ENCODE peak calls at places on chromosome 2, in six cellular contexts. N is astrocyte, X is fibroblast of the aortic adventitia, L is endothelial cell, T is GM13977, Q is dorsolateral prefrontal cortex. Y is an unnamed sample.

GRCh38 chr2:181959508-181959907 is 26.1 kb upstream of the PPP1R1C start:
- DNase-seq in N (no peak), X (no peak), L (no peak), T (no peak), Q (no peak), Y (no peak)

GRCh38 chr2:10345126-10345525 is 42.4 kb downstream of the HPCAL1 start:
- DNase-seq in N (no peak), X (no peak), L (no peak), T (no peak), Q (no peak), Y (no peak)

GRCh38 chr2:237885931-237886701 is 26.7 kb downstream of the RAMP1 start:
- DNase-seq in N (no peak), X (peak; percentile 50), L (no peak), T (no peak), Q (peak; percentile 41), Y (no peak)

GRCh38 chr2:235592430-235592829 is 98.6 kb downstream of the AGAP1 start:
- DNase-seq in N (peak; percentile 69), X (no peak), L (no peak), T (no peak), Q (no peak), Y (no peak)

GRCh38 chr2:168633200-168633599 is 169.2 kb upstream of the NOSTRIN start:
- DNase-seq in N (no peak), X (no peak), L (no peak), T (no peak), Q (no peak), Y (no peak)

GRCh38 chr2:115400940-115401339 is 958.5 kb downstream of the DPP10 start:
- DNase-seq in N (no peak), X (no peak), L (no peak), T (no peak), Q (no peak), Y (no peak)

GRCh38 chr2:85770369-85770768 is 16.6 kb downstream of the ATOH8 start:
- DNase-seq in N (peak; percentile 43), X (no peak), L (no peak), T (no peak), Q (no peak), Y (no peak)

GRCh38 chr2:196988599-196988998 is 62.1 kb upstream of the PGAP1 start:
- DNase-seq in N (no peak), X (no peak), L (no peak), T (no peak), Q (no peak), Y (no peak)

GRCh38 chr2:8597526-8598225 is 84.2 kb upstream of the ID2 start:
- DNase-seq in N (no peak), X (no peak), L (no peak), T (no peak), Q (no peak), Y (no peak)

GRCh38 chr2:69099541-69099940 is 86.6 kb downstream of the ANTXR1 start:
- DNase-seq in N (peak; percentile 44), X (peak; percentile 40), L (no peak), T (no peak), Q (no peak), Y (no peak)

GRCh38 chr2:232478571-232479340 is 8.9 kb downstream of the ECEL1 start:
- DNase-seq in N (no peak), X (no peak), L (no peak), T (no peak), Q (no peak), Y (no peak)

GRCh38 chr2:203650860-203651613 is 55.4 kb upstream of the CD28 start:
- DNase-seq in N (peak; percentile 52), X (peak; percentile 81), L (no peak), T (peak; percentile 41), Q (no peak), Y (no peak)

GRCh38 chr2:74632209-74632938 is 15.8 kb downstream of the M1AP start:
- DNase-seq in N (no peak), X (peak; percentile 12), L (no peak), T (no peak), Q (no peak), Y (no peak)

GRCh38 chr2:110126086-110126773 is 10.6 kb upstream of the MALL start:
- DNase-seq in N (peak; percentile 65), X (peak; percentile 40), L (no peak), T (no peak), Q (no peak), Y (no peak)

GRCh38 chr2:101969723-101970122 is 22.0 kb upstream of the IL1R2 start:
- DNase-seq in N (no peak), X (no peak), L (no peak), T (no peak), Q (no peak), Y (no peak)

GRCh38 chr2:169294001-169294675 is 68.2 kb downstream of the LRP2 start:
- DNase-seq in N (no peak), X (no peak), L (no peak), T (no peak), Q (no peak), Y (no peak)

GRCh38 chr2:120982598-120982997 is 246.9 kb downstream of the GLI2 start:
- DNase-seq in N (no peak), X (no peak), L (no peak), T (no peak), Q (no peak), Y (no peak)

GRCh38 chr2:62112192-62112591 is 83.7 kb upstream of the B3GNT2 start:
- DNase-seq in N (no peak), X (peak; percentile 25), L (no peak), T (no peak), Q (no peak), Y (no peak)

GRCh38 chr2:47513981-47514520 is 111.1 kb downstream of the MSH2 start:
- DNase-seq in N (no peak), X (no peak), L (no peak), T (no peak), Q (no peak), Y (no peak)

GRCh38 chr2:121326628-121327027 is 41.6 kb upstream of the TFCP2L1 start:
- DNase-seq in N (no peak), X (no peak), L (no peak), T (no peak), Q (no peak), Y (no peak)

GRCh38 chr2:214011676-214012075 is 399.2 kb upstream of the VWC2L start:
- DNase-seq in N (no peak), X (no peak), L (no peak), T (no peak), Q (no peak), Y (no peak)

GRCh38 chr2:185291035-185291647 is 447.5 kb upstream of the FSIP2 start:
- DNase-seq in N (peak; percentile 30), X (peak; percentile 59), L (peak; percentile 67), T (no peak), Q (no peak), Y (no peak)

GRCh38 chr2:166384774-166385173 is 9.0 kb upstream of the SCN9A start:
- DNase-seq in N (peak; percentile 6), X (peak; percentile 65), L (no peak), T (peak; percentile 20), Q (no peak), Y (no peak)

GRCh38 chr2:26737221-26737620 is 26.9 kb upstream of the SLC35F6 start:
- DNase-seq in N (no peak), X (no peak), L (no peak), T (no peak), Q (no peak), Y (no peak)

GRCh38 chr2:233039217-233040173 is 7.0 kb downstream of the NEU2 start:
- DNase-seq in N (no peak), X (no peak), L (no peak), T (no peak), Q (no peak), Y (no peak)

GRCh38 chr2:112031916-112032582 is 23.0 kb upstream of the TMEM87B start:
- DNase-seq in N (no peak), X (peak; percentile 25), L (no peak), T (no peak), Q (no peak), Y (no peak)

GRCh38 chr2:10159486-10160160 is 37.1 kb downstream of the RRM2 start:
- DNase-seq in N (no peak), X (no peak), L (no peak), T (no peak), Q (no peak), Y (no peak)

GRCh38 chr2:232388324-232388891 is 9.9 kb downstream of the ALPP start:
- DNase-seq in N (no peak), X (no peak), L (no peak), T (no peak), Q (no peak), Y (no peak)

GRCh38 chr2:15953143-15953630 is 12.8 kb downstream of the MYCN start:
- DNase-seq in N (no peak), X (no peak), L (no peak), T (no peak), Q (no peak), Y (no peak)

DNA sequence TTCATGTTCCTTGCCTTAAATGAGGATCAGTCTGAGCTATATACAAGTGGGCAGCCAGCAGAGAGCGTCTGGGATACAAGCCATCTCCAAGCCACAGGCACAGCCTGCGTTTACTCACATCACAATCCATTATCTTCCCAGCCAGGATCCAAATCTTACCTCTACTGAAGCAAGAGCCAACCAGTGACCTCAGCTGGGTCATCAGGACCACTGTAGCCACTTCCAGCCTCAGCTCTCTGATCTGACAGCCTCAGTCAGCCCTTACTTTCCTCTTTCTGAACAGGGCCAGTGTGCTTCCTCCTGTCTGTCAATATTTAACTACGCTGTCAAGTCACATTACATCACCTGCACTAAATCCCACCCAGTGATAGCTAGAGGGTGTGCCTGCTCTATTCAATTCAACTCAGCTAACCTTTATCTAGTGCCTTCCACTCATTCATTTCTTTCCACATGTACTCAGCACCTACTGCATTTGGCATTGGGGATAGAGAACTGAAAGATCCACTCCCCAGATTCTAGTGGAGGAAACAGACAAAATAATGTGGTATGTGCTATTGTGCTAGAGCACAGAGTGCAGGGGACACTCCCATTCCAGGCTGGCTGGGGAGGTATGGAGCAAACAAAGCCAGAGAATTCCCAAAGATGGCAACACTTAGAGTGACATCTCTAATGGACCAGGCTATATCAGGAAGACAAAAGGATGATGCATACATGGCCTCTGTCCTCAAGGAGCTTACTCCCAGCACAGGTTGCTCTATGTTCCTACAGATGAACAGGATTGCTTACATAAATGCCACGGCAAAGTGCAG is 146.5 kb downstream of the NCKAP5 start:
- DNase-seq in N (peak; percentile 81), X (peak; percentile 79), L (no peak), T (no peak), Q (no peak), Y (no peak)
- TF ChIP-seq CTCF in N (no peak), X (peak; percentile 15), L (no peak), T (no peak), Q (no peak), Y (peak; percentile 8)

DNA sequence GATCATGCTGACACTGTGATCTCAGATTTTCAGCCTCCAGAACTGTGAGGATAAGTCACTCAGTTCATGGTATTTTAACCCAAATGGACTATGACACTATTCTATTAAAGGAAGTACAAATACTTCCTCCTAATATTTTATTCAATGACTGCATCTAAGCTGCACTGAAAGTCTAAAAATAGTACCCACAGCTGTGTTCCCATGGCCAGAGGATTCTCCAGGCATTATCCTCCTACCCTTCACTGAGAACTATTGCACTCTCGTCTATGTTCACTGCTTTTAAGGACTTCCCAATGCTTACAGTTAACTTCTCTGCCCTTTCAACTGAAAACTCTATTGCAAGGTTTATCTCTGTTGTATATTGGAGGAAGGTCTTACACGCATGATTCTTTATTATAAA is 15.2 kb downstream of the LRATD1 start:
- DNase-seq in N (no peak), X (no peak), L (no peak), T (no peak), Q (no peak), Y (no peak)
- TF ChIP-seq CTCF in N (no peak), X (no peak), L (no peak), T (no peak), Q (no peak), Y (no peak)

GRCh38 chr2:45072064-45072861 is 63.0 kb upstream of the SIX2 start:
- DNase-seq in N (no peak), X (no peak), L (no peak), T (no peak), Q (no peak), Y (no peak)
- TF ChIP-seq CTCF in N (no peak), X (no peak), L (no peak), T (no peak), Q (no peak), Y (no peak)

GRCh38 chr2:32063310-32064020 is at the start of gene SPAST:
- DNase-seq in N (peak; percentile 91), X (peak; percentile 92), L (peak; percentile 98), T (peak; percentile 98), Q (peak; percentile 96), Y (peak; percentile 92)
- TF ChIP-seq CTCF in N (no peak), X (peak; percentile 60), L (peak; percentile 39), T (peak; percentile 42), Q (peak; percentile 50), Y (no peak)